ENCODE peak calls at places on chromosomes 13 and 19, in six cellular contexts. U is neural crest cell, F is left ventricle myocardium inferior, I is AG10803, O is left lung, B is lower leg skin. A is an unnamed sample.

GRCh38 chr13:33270906-33271538 is 14.5 kb downstream of the STARD13 start:
- DNase-seq in U (no peak), F (no peak), I (no peak), B (no peak), O (no peak), A (no peak)

GRCh38 chr13:72341904-72342303 is 385.5 kb downstream of the MZT1 start:
- DNase-seq in F (no peak), O (no peak), B (no peak), U (no peak), I (no peak), A (no peak)

GRCh38 chr13:26601669-26602068 is 44.2 kb downstream of the WASF3 start:
- DNase-seq in O (no peak), U (no peak), F (no peak), B (no peak), I (peak; percentile 73), A (no peak)

GRCh38 chr13:26971990-26972888 is 199.4 kb downstream of the USP12 start:
- DNase-seq in U (no peak), B (no peak), I (no peak), F (no peak), O (no peak), A (no peak)

GRCh38 chr19:40822161-40822560 is 23.2 kb downstream of the EGLN2 start:
- DNase-seq in B (no peak), O (peak; percentile 60), I (no peak), F (no peak), U (no peak), A (peak; percentile 79)

GRCh38 chr13:32941368-32941767 is 74.9 kb upstream of the KL start:
- DNase-seq in I (no peak), F (no peak), O (no peak), U (no peak), B (no peak), A (no peak)

GRCh38 chr13:112661291-112661690 is 28.5 kb upstream of the ATP11A start:
- DNase-seq in I (no peak), B (no peak), F (no peak), O (no peak), U (no peak), A (no peak)

GRCh38 chr19:33252418-33252962 is 26.8 kb upstream of the SLC7A10 start:
- DNase-seq in B (no peak), O (no peak), F (no peak), I (no peak), U (no peak), A (peak; percentile 18)

GRCh38 chr13:40472427-40473220 is 193.8 kb downstream of the FOXO1 start:
- DNase-seq in F (no peak), O (no peak), I (no peak), B (no peak), U (no peak), A (no peak)

GRCh38 chr13:46374710-46375109 is 12.3 kb downstream of the RUBCNL start:
- DNase-seq in I (no peak), F (no peak), O (no peak), B (no peak), U (no peak), A (no peak)

GRCh38 chr13:24528816-24529398 is 16.3 kb upstream of the PARP4 start:
- DNase-seq in B (no peak), U (no peak), O (no peak), I (no peak), F (no peak), A (no peak)
- TF ChIP-seq CTCF in B (no peak), U (no peak), O (no peak), I (no peak), F (no peak), A (no peak)

DNA sequence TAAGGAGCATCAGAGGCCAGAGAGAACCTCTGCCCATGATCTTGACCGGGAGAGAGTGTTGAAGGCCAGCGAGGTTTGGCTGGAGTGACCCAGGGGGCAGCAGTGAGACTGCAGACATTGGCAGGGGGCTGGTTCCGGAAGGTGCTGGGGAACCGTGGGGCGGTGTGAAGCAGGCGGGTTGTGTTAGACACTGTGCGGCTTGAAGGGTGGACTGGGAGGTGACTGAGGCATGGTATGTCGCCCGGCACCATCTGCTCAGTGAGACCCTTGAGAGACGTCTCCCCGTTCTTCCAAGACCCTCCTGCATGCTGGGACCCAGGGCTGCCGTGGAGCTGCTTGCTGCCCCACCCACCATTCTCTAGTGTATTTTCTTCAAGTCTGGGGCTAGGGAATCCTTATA is 24.6 kb downstream of the CARM1 start:
- DNase-seq in I (no peak), B (no peak), F (no peak), O (no peak), U (no peak), A (no peak)
- TF ChIP-seq CTCF in I (peak; percentile 7), B (no peak), F (no peak), O (no peak), U (no peak), A (no peak)

GRCh38 chr13:20051366-20051765 is 92.8 kb downstream of the ZMYM2 start:
- DNase-seq in B (no peak), F (no peak), I (no peak), O (no peak), U (no peak), A (no peak)
- TF ChIP-seq CTCF in B (no peak), F (no peak), I (no peak), O (no peak), U (no peak), A (no peak)

GRCh38 chr19:8506402-8506957 is 4.0 kb upstream of the PRAM1 start:
- DNase-seq in U (no peak), I (no peak), F (no peak), O (no peak), B (no peak), A (no peak)
- TF ChIP-seq CTCF in U (peak; percentile 7), I (no peak), F (peak; percentile 41), O (peak; percentile 37), B (no peak), A (peak; percentile 67)